ENCODE peak calls at places on chromosomes 5 and 9, in five cellular contexts. B, L, T, D and K are unnamed samples.
A peak's percentile ranks its signal among the peaks of the same experiment; 100 is the strongest.

GRCh38 chr5:115033861-115034260 is 135.8 kb downstream of the TRIM36 start:
- DNase-seq in B (peak; percentile 3), L (no peak), T (no peak), D (peak; percentile 68), K (peak; percentile 39)

GRCh38 chr9:101485873-101486692 is 47.6 kb upstream of the RNF20 start:
- DNase-seq in B (peak; percentile 63), L (peak; percentile 65), T (peak; percentile 78), D (peak; percentile 81), K (no peak)

GRCh38 chr5:175878544-175879438 is 7.4 kb downstream of the CPLX2 start:
- DNase-seq in B (peak; percentile 33), L (no peak), T (no peak), D (peak; percentile 85), K (no peak)

GRCh38 chr9:18320046-18320445 is 153.9 kb upstream of the ADAMTSL1 start:
- DNase-seq in B (no peak), L (no peak), T (no peak), D (peak; percentile 8), K (no peak)

GRCh38 chr5:123717139-123717538 is 205.2 kb downstream of the CSNK1G3 start:
- DNase-seq in B (no peak), L (no peak), T (no peak), D (no peak), K (no peak)

GRCh38 chr9:127336708-127337352 is 60.1 kb upstream of the SLC2A8 start:
- DNase-seq in B (no peak), L (peak; percentile 65), T (peak; percentile 85), D (no peak), K (no peak)

GRCh38 chr5:154524181-154524580 is 46.2 kb upstream of the HAND1 start:
- DNase-seq in B (no peak), L (no peak), T (no peak), D (no peak), K (no peak)

GRCh38 chr9:134455951-134456739 is 129.9 kb downstream of the RXRA start:
- DNase-seq in B (no peak), L (peak; percentile 63), T (peak; percentile 94), D (no peak), K (no peak)

GRCh38 chr5:32329395-32329834 is 16.7 kb upstream of the MTMR12 start:
- DNase-seq in B (peak; percentile 52), L (peak; percentile 77), T (no peak), D (peak; percentile 89), K (peak; percentile 58)

GRCh38 chr5:30392897-30393296 is 800.6 kb upstream of the CDH6 start:
- DNase-seq in B (no peak), L (peak; percentile 6), T (no peak), D (no peak), K (no peak)

GRCh38 chr9:134325813-134326753 is at the start of gene RXRA:
- DNase-seq in B (peak; percentile 93), L (peak; percentile 89), T (peak; percentile 94), D (peak; percentile 75), K (no peak)

GRCh38 chr9:91758491-91758981 is 191.5 kb downstream of the ROR2 start:
- DNase-seq in B (peak; percentile 87), L (peak; percentile 23), T (no peak), D (peak; percentile 90), K (peak; percentile 48)

GRCh38 chr9:7095054-7095453 is 337.3 kb downstream of the KDM4C start:
- DNase-seq in B (no peak), L (no peak), T (no peak), D (no peak), K (no peak)

GRCh38 chr5:55629790-55630189 is 82.3 kb downstream of the SLC38A9 start:
- DNase-seq in B (no peak), L (no peak), T (no peak), D (no peak), K (no peak)

GRCh38 chr9:136086951-136087740 is 7.9 kb downstream of the NACC2 start:
- DNase-seq in B (no peak), L (no peak), T (peak; percentile 71), D (no peak), K (no peak)

GRCh38 chr9:13410566-13411031 is 131.1 kb upstream of the MPDZ start:
- DNase-seq in B (no peak), L (no peak), T (no peak), D (no peak), K (no peak)

GRCh38 chr5:112014771-112015170 is 257.8 kb upstream of the NREP start:
- DNase-seq in B (no peak), L (no peak), T (no peak), D (no peak), K (no peak)

GRCh38 chr9:114397219-114397847 is 9.6 kb upstream of the AKNA start:
- DNase-seq in B (no peak), L (no peak), T (no peak), D (peak; percentile 62), K (no peak)

GRCh38 chr5:73448072-73448432 is 525 bp downstream of the FOXD1 start:
- DNase-seq in B (no peak), L (no peak), T (peak; percentile 78), D (peak; percentile 51), K (no peak)

GRCh38 chr5:138179277-138179857 is 455 bp downstream of the KIF20A start:
- DNase-seq in B (no peak), L (no peak), T (no peak), D (peak; percentile 31), K (no peak)

GRCh38 chr5:125277494-125278154 is 531.2 kb upstream of the ZNF608 start:
- DNase-seq in B (no peak), L (no peak), T (no peak), D (no peak), K (no peak)

GRCh38 chr9:126682928-126683697 is 69.4 kb downstream of the LMX1B start:
- DNase-seq in B (no peak), L (no peak), T (no peak), D (peak; percentile 40), K (no peak)

GRCh38 chr5:78129632-78130031 is 164.9 kb downstream of the AP3B1 start:
- DNase-seq in B (no peak), L (no peak), T (no peak), D (no peak), K (no peak)

GRCh38 chr5:98368141-98368540 is 405.3 kb upstream of the RGMB start:
- DNase-seq in B (no peak), L (no peak), T (no peak), D (no peak), K (no peak)

GRCh38 chr5:33188089-33188488 is 252.7 kb upstream of the TARS1 start:
- DNase-seq in B (no peak), L (no peak), T (no peak), D (no peak), K (no peak)

GRCh38 chr5:31027726-31028125 is 165.8 kb upstream of the CDH6 start:
- DNase-seq in B (no peak), L (no peak), T (no peak), D (no peak), K (no peak)

GRCh38 chr9:117414906-117415583 is at the start of gene ASTN2:
- DNase-seq in B (peak; percentile 33), L (peak; percentile 51), T (peak; percentile 80), D (peak; percentile 67), K (no peak)

GRCh38 chr9:7169717-7170348 is 412.1 kb downstream of the KDM4C start:
- DNase-seq in B (peak; percentile 50), L (no peak), T (no peak), D (no peak), K (no peak)

GRCh38 chr9:39588056-39588814 is 232.8 kb downstream of the SPATA31A1 start:
- DNase-seq in B (no peak), L (no peak), T (no peak), D (no peak), K (no peak)

GRCh38 chr5:178672635-178673034 is 45.8 kb upstream of the CLK4 start:
- DNase-seq in B (no peak), L (no peak), T (no peak), D (no peak), K (no peak)

GRCh38 chr5:178674334-178674733 is 47.5 kb upstream of the CLK4 start:
- DNase-seq in B (no peak), L (no peak), T (no peak), D (peak; percentile 12), K (no peak)

GRCh38 chr5:178677429-178677828 is 50.6 kb upstream of the CLK4 start:
- DNase-seq in B (no peak), L (peak; percentile 80), T (no peak), D (no peak), K (no peak)

GRCh38 chr5:178673801-178674200 is 47.0 kb upstream of the CLK4 start:
- DNase-seq in B (no peak), L (no peak), T (no peak), D (no peak), K (no peak)

DNA sequence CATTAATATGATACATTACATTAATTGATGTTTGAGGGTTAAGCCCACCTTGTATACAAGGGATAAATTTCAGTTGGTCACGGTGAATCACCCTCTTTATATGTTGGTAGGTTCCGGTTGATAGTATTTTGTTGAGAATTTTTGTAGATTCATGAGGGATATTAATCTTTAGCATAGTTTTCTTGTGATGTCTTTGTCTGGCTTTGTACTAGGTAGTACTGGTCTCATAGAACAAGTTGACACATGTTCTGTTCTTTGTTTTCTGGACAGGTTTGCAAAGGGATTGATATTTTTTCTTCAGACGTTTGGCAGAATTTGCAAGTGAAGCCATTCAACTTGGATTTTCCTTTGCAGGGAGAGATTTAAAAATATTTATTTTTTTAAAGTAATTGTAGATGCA is 49.1 kb upstream of the CLK4 start:
- DNase-seq in B (no peak), L (no peak), T (no peak), D (no peak), K (no peak)
- H3K4me3 ChIP-seq in B (no peak overlapping the region), L (no peak overlapping the region), T (no peak overlapping the region), D (no peak overlapping the region), K (no peak overlapping the region)

GRCh38 chr5:172425402-172425801 is 28.9 kb downstream of the SH3PXD2B start:
- DNase-seq in B (peak; percentile 89), L (no peak), T (no peak), D (no peak), K (no peak)

GRCh38 chr5:172422255-172422654 is 32.1 kb downstream of the SH3PXD2B start:
- DNase-seq in B (no peak), L (no peak), T (no peak), D (no peak), K (no peak)

GRCh38 chr5:172426086-172426485 is 28.2 kb downstream of the SH3PXD2B start:
- DNase-seq in B (no peak), L (no peak), T (no peak), D (no peak), K (no peak)

GRCh38 chr5:172423379-172424110 is 30.8 kb downstream of the SH3PXD2B start:
- DNase-seq in B (no peak), L (no peak), T (no peak), D (no peak), K (no peak)

GRCh38 chr5:172424111-172424490 is 30.2 kb downstream of the SH3PXD2B start:
- DNase-seq in B (no peak), L (no peak), T (no peak), D (no peak), K (no peak)
- H3K27ac ChIP-seq in B (no peak overlapping the region), L (no peak overlapping the region), T (no peak overlapping the region), D (no peak overlapping the region), K (no peak overlapping the region)

GRCh38 chr9:105862002-105862401 is 167.7 kb downstream of the TMEM38B start:
- DNase-seq in B (no peak), L (no peak), T (no peak), D (no peak), K (no peak)
- H3K4me3 ChIP-seq in B (no peak overlapping the region), L (no peak overlapping the region), T (no peak overlapping the region), D (no peak overlapping the region), K (no peak overlapping the region)

DNA sequence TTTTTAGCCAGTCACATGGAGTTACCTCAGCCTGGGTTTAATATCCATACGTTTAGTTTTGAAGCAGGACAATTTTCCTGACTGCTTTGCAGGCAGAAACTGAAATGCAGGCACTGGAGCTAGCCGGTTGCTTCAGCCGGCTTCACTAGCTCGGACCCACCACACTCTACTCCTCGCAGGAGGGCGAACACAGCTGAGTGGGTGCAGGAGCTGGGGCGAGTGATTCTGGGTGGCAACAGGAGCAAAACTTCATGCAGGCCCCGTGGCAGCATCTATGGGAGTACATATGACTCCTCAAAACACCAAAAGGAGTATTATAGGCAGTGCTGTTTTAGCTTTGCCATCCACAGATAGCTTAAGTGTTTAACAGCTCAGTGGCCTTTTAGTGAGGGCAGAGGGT is 1211.8 kb upstream of the NUDT12 start:
- DNase-seq in B (no peak), L (no peak), T (peak; percentile 68), D (no peak), K (no peak)
- H3K27ac ChIP-seq in B (no peak overlapping the region), L (no peak overlapping the region), T (no peak overlapping the region), D (no peak overlapping the region), K (no peak overlapping the region)